ENCODE peak calls at places on chromosomes 12 and 14, in four cellular contexts. S is astrocyte of the spinal cord, G is epithelial cell of esophagus, J is lower leg skin. I is an unnamed sample.

GRCh38 chr12:128008341-128008740 is 258.6 kb upstream of the TMEM132C start:
- DNase-seq in G (peak), J (no peak), S (peak), I (no peak)

GRCh38 chr14:104436741-104437701 is 142.5 kb upstream of the C14orf180 start:
- DNase-seq in J (peak), S (no peak), G (no peak), I (peak)

GRCh38 chr12:100434177-100434576 is 39.5 kb upstream of the NR1H4 start:
- DNase-seq in S (no peak), J (no peak), G (no peak), I (no peak)

GRCh38 chr14:63578300-63578699 is 35.1 kb upstream of the PPP2R5E start:
- DNase-seq in G (peak), S (no peak), J (no peak), I (no peak)

GRCh38 chr14:31261859-31262739 is 54.5 kb upstream of the HECTD1 start:
- DNase-seq in J (peak), G (peak), S (peak), I (no peak)

GRCh38 chr14:99606359-99606758 is 2.4 kb upstream of the CCDC85C start:
- DNase-seq in S (no peak), G (no peak), J (no peak), I (no peak)

GRCh38 chr12:100404769-100405407 is 48.0 kb downstream of the SLC17A8 start:
- DNase-seq in J (no peak), G (peak), S (peak), I (no peak)

GRCh38 chr12:75011120-75011519 is 198.5 kb downstream of the KCNC2 start:
- DNase-seq in S (no peak), J (no peak), G (peak), I (no peak)

GRCh38 chr12:56601503-56601902 is 28.6 kb downstream of the BAZ2A start:
- DNase-seq in G (no peak), S (no peak), J (no peak), I (no peak)

GRCh38 chr14:50874842-50875241 is 3.0 kb downstream of the ABHD12B start:
- DNase-seq in G (no peak), S (no peak), J (no peak), I (no peak)

GRCh38 chr12:16606201-16606849 is 363 bp upstream of the LMO3 start:
- DNase-seq in S (peak), G (peak), J (no peak), I (peak)

GRCh38 chr14:90276627-90277367 is 20.4 kb downstream of the PSMC1 start:
- DNase-seq in S (peak), G (peak), J (no peak), I (no peak)

GRCh38 chr14:106875503-106875902 is 1349.1 kb downstream of the TMEM121 start:
- DNase-seq in S (no peak), G (no peak), J (no peak), I (no peak)
- TF ChIP-seq CTCF in S (no peak), G (no peak), J (no peak), I (no peak)

GRCh38 chr12:99370742-99371141 is 276.8 kb upstream of the GARIN6 start:
- DNase-seq in S (no peak), G (no peak), J (no peak), I (no peak)

GRCh38 chr12:99372257-99372933 is 275.2 kb upstream of the GARIN6 start:
- DNase-seq in S (no peak), G (no peak), J (no peak), I (no peak)

DNA sequence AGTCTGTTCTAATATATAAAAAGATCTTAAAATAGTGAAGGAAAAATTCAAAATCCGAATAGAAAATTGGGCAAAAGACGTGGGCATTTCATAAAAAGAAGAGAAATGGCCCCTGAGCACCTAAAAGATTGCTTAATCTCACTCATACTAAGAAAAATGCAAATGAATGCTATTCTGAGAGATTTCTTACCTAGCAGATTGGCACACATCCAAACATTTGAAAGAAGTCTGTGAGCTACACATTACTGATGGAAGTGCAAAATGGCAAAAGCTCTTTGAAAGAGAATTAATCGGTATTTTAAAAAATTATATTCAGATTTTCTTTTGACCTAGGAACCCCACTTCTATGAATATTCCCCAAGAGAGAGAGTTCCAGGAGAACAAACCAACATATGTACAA is 280.4 kb upstream of the GARIN6 start:
- DNase-seq in G (no peak), S (no peak), J (no peak), I (no peak)
- H3K4me3 ChIP-seq in G (no peak), S (no peak), J (no peak), I (no peak)

DNA sequence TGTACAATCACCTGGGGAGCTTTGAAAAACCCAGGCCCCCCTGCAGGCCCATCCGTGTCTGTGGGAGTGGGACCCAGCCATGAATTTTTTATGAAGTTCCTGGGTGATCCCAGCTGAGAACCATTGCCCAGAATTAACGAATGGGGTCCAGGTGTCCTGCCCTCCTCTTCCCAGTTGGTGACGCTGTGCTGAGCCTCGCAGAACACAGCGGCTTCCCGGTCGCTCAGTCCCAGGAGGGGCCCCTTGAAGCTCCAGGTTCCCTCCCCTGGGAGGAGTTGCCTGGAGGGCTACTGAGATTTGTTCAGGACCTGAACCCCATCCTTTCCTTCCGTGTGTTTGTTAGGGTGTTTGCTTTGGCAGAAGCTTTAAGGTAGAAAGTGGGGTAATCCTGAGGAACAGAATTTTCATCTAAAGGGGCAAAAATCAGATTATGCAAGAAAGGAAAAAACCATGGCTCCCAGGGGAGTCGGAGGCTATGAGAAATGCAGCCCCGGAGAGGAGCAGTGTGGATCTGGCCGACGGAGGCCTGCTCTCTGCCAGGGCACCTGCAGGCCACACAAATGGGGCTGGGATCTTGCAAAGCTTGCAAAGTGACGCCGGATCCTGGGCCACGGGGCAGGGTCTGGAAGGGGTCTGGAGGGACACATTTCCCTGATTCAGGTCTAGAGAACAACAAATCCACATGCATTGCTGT is 164.7 kb upstream of the PRMT8 start:
- DNase-seq in G (no peak), J (no peak), S (no peak), I (no peak)
- TF ChIP-seq CTCF in G (peak), J (no peak), S (no peak), I (no peak)

GRCh38 chr12:33438890-33439586 is 581 bp downstream of the SYT10 start:
- DNase-seq in G (peak), J (no peak), S (peak), I (no peak)

GRCh38 chr12:33440477-33440876 is 858 bp upstream of the SYT10 start:
- DNase-seq in S (no peak), J (no peak), G (no peak), I (no peak)

GRCh38 chr12:33438025-33438772 is 1.4 kb downstream of the SYT10 start:
- DNase-seq in G (no peak), J (no peak), S (no peak), I (no peak)

GRCh38 chr12:33437598-33437997 is 2.0 kb downstream of the SYT10 start:
- DNase-seq in S (no peak), G (no peak), J (no peak), I (no peak)

DNA sequence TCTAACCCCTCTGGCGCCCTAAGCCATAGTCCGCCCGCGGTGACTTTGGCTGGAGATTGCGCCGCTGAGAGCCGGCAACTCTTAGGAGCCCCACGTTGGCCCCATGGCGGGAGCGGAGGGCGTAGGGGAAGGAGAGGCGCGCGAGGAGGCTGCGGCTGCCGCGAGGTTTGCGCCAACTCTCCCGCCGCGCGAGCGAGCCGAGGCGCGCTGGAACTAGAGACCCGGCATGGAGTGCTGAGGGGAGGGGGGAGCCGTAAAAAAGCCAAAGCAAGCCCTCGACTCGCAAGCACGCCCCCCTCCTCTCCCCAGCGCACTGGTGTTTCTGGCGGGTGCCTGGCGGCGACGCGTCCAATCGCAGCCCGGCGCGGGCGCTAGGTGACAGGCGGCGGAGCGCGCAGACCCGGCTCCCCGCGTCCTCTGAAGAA is at the start of gene SYT10:
- DNase-seq in J (no peak), S (peak), G (peak), I (no peak)
- H3K4me3 ChIP-seq in J (peak), S (peak), G (peak), I (peak)

GRCh38 chr14:105525861-105526780 is at the start of gene TMEM121:
- DNase-seq in G (no peak), S (no peak), J (no peak), I (no peak)
- TF ChIP-seq CTCF in G (no peak), S (no peak), J (no peak), I (no peak)